ENCODE peak calls at places on chromosomes 11 and 22, in nine cellular contexts. Y is bronchial epithelial cell, Q is GM10248, F is fibroblast of lung, D is foreskin keratinocyte, U is coronary artery, C is neural crest cell, G is progenitor cell of endocrine pancreas, K is uterus. J is an unnamed sample.

GRCh38 chr11:63764201-63764711 is 4.3 kb downstream of the ZFTA start:
- DNase-seq in Y (no peak), K (no peak), C (peak), D (no peak), F (no peak), Q (no peak), G (no peak), U (no peak), J (no peak)

GRCh38 chr22:20080445-20080775 is 369 bp downstream of the DGCR8 start:
- DNase-seq in G (peak), C (peak), K (peak), Q (peak), F (peak), Y (peak), D (peak), U (no peak), J (no peak)

GRCh38 chr11:86632499-86633269 is 39.7 kb downstream of the ME3 start:
- DNase-seq in G (no peak), Q (no peak), F (peak), D (peak), C (no peak), Y (peak), U (no peak), K (no peak), J (peak)

GRCh38 chr11:41281131-41281742 is 178.2 kb downstream of the LRRC4C start:
- DNase-seq in K (no peak), D (no peak), G (no peak), C (no peak), Q (no peak), F (peak), U (no peak), Y (no peak), J (no peak)

GRCh38 chr11:80505771-80506170 is 1064.9 kb upstream of the TENM4 start:
- DNase-seq in F (no peak), C (no peak), D (no peak), Y (no peak), G (no peak), Q (no peak), U (no peak), K (no peak), J (no peak)

GRCh38 chr11:106281455-106282173 is 204.2 kb downstream of the AASDHPPT start:
- DNase-seq in G (no peak), Q (no peak), Y (peak), D (peak), K (no peak), U (no peak), C (no peak), F (peak), J (no peak)

GRCh38 chr22:33908201-33909074 is 11.8 kb downstream of the LARGE1 start:
- DNase-seq in D (no peak), F (no peak), K (no peak), G (no peak), C (no peak), U (no peak), Q (no peak), Y (no peak), J (no peak)

GRCh38 chr11:76265771-76266241 is 59.5 kb upstream of the WNT11 start:
- DNase-seq in Q (no peak), F (peak), D (no peak), Y (no peak), U (no peak), G (no peak), C (no peak), K (peak), J (no peak)

GRCh38 chr11:115462004-115462541 is 42.1 kb downstream of the CADM1 start:
- DNase-seq in Y (no peak), U (no peak), F (peak), K (no peak), G (no peak), C (no peak), Q (no peak), D (no peak), J (no peak)

GRCh38 chr11:131579932-131580387 is 209.5 kb downstream of the NTM start:
- DNase-seq in Q (peak), C (peak), G (no peak), D (no peak), F (peak), Y (peak), U (no peak), K (no peak), J (no peak)
- TF ChIP-seq CTCF in Q (peak), C (peak), G (peak), D (peak), F (peak), Y (peak), U (no peak), K (no peak), J (peak)

GRCh38 chr22:40107756-40108437 is 69.8 kb upstream of the TNRC6B start:
- DNase-seq in Y (peak), K (peak), U (no peak), D (peak), G (no peak), F (no peak), C (no peak), Q (no peak), J (no peak)
- TF ChIP-seq CTCF in Y (no peak), K (no peak), U (no peak), D (no peak), G (no peak), F (no peak), C (no peak), Q (no peak), J (no peak)

DNA sequence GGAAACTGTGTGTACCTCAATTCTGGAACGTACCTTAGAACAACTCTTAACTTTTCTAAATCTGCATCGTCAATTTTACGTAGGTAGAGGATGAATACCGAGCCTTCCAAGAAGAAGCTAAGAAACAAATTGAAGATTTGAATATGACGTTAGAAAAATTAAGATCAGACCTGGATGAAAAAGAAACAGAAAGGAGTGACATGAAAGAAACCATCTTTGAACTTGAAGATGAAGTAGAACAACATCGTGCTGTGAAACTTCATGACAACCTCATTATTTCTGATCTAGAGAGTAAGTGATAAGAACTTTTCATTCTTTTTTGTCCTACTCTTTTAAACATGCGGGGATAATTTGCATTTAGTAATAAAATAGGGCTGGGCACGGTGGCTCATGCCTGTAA is 53.5 kb downstream of the SPECC1L start:
- DNase-seq in G (no peak), Y (no peak), Q (no peak), C (no peak), D (no peak), U (no peak), F (no peak), K (no peak), J (no peak)
- TF ChIP-seq CTCF in G (no peak), Y (no peak), Q (no peak), C (no peak), D (no peak), U (no peak), F (no peak), K (no peak), J (no peak)

GRCh38 chr11:71451596-71452353 is 1.2 kb upstream of the NADSYN1 start:
- DNase-seq in K (no peak), Y (no peak), G (no peak), Q (no peak), F (no peak), D (no peak), C (no peak), U (no peak), J (no peak)

GRCh38 chr11:71453911-71454304 is 905 bp downstream of the NADSYN1 start:
- DNase-seq in U (no peak), F (no peak), Y (peak), D (no peak), K (no peak), G (no peak), Q (no peak), C (no peak), J (no peak)

GRCh38 chr11:71454470-71455113 is 1.6 kb downstream of the NADSYN1 start:
- DNase-seq in Q (no peak), Y (peak), G (no peak), D (no peak), U (no peak), C (no peak), F (no peak), K (no peak), J (no peak)

GRCh38 chr11:71452354-71453020 is 516 bp upstream of the NADSYN1 start:
- DNase-seq in C (no peak), U (no peak), K (peak), D (no peak), G (peak), F (peak), Q (no peak), Y (peak), J (no peak)

DNA sequence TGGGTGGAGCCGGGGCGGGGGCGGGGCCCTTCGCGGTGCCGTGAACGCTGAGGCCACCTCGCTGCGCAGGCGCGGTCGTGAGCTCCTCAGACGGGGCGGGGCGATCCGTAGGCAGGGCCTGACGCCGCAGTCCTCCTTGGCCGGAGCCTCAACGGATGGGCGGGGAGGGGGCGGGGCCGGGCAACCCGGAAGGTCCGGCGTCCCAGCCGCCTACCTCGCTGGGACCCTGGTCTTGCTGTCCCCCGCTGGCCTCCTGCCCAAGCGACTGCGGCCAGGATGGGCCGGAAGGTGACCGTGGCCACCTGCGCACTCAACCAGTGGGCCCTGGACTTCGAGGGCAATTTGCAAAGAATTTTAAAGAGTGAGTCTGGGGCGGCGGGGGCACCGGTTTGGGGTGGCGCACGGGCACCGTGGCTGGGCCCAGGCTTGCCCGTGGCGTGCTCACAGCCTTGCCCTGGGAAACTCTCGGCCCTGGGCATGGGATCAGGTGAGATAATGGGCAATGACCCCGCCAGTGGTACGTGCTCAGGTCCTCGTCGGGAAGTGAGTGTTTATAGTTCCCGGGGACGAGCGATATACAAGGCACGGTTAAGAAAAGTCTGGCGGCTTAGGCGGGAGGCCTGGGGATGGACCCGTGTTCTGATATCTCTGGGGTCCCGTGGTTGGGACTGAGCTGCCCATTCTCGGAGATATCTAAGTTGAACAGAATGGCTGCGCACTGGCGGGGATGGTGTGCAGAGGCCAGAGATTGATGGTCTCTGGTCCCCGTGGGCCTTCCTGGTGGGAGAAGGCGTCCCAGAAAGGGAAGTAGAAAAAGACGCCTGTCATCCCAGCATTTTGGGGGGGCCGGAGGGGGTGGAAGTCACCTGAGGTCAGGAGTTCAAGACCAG is at the start of gene NADSYN1:
- DNase-seq in G (peak), K (peak), F (peak), Q (peak), C (peak), Y (peak), U (peak), D (peak), J (peak)
- TF ChIP-seq CTCF in G (no peak), K (no peak), F (no peak), Q (no peak), C (no peak), Y (no peak), U (no peak), D (no peak), J (no peak)

DNA sequence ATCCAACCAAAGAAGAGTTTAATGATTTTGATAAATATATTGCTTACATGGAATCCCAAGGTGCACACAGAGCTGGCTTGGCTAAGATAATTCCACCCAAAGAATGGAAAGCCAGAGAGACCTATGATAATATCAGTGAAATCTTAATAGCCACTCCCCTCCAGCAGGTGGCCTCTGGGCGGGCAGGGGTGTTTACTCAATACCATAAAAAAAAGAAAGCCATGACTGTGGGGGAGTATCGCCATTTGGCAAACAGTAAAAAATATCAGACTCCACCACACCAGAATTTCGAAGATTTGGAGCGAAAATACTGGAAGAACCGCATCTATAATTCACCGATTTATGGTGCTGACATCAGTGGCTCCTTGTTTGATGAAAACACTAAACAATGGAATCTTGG is 23.9 kb downstream of the KDM4D start:
- DNase-seq in F (no peak), G (no peak), Q (no peak), Y (no peak), C (no peak), U (no peak), D (no peak), K (no peak), J (no peak)
- TF ChIP-seq CTCF in F (no peak), G (peak), Q (no peak), Y (peak), C (peak), U (no peak), D (peak), K (no peak), J (peak)

GRCh38 chr11:62233730-62234129 is 8.3 kb upstream of the SCGB1D2 start:
- DNase-seq in Y (no peak), K (no peak), Q (no peak), U (no peak), C (no peak), D (no peak), F (no peak), G (no peak), J (no peak)
- TF ChIP-seq CTCF in Y (no peak), K (no peak), Q (peak), U (no peak), C (no peak), D (peak), F (no peak), G (no peak), J (no peak)

GRCh38 chr11:102472127-102472526 is 19.6 kb upstream of the TMEM123 start:
- DNase-seq in C (no peak), U (no peak), K (no peak), D (no peak), Q (no peak), G (no peak), Y (no peak), F (no peak), J (no peak)

GRCh38 chr11:102476812-102477211 is 24.2 kb upstream of the TMEM123 start:
- DNase-seq in G (no peak), Q (no peak), D (no peak), C (no peak), K (no peak), U (no peak), F (no peak), Y (peak), J (peak)

GRCh38 chr11:102476069-102476468 is 23.5 kb upstream of the TMEM123 start:
- DNase-seq in Q (no peak), G (no peak), U (no peak), Y (peak), C (no peak), D (no peak), F (no peak), K (no peak), J (peak)

GRCh38 chr11:102471474-102471873 is 18.9 kb upstream of the TMEM123 start:
- DNase-seq in D (no peak), Q (no peak), K (no peak), F (no peak), G (no peak), U (no peak), C (no peak), Y (no peak), J (no peak)

DNA sequence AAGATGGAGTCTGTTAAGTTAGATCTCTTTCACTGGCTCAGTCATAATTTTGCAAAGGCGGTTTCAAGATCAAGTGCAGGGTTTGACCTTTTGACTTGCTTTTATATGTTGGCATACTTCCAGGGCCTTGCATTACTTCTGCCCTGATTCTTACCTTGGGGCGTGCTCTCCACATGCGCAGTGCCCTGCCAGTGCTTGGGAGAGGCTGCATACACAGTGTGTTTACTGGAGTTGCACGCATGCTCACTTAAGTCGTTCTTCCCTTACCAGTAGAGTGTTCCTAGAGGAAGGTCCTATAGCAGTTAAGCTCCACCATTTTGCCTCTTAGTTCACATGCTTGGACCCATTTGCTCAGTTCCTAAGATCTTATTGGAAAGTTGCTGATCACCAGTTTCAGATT is 21.0 kb upstream of the TMEM123 start:
- DNase-seq in D (no peak), C (no peak), Q (no peak), K (no peak), G (no peak), F (no peak), Y (no peak), U (no peak), J (peak)
- TF ChIP-seq CTCF in D (no peak), C (no peak), Q (no peak), K (no peak), G (no peak), F (no peak), Y (no peak), U (no peak), J (no peak)